ENCODE peak calls at places on chromosomes 7 and 10, in four cellular contexts. One of them, this sample, is unnamed.
A peak's percentile ranks its signal among the peaks of the same experiment; 100 is the strongest.

GRCh38 chr7:135320277-135320676 is 86.6 kb downstream of the STRA8 start:
- DNase-seq in upper lobe of left lung: peak; percentile 57
- DNase-seq in A549: peak; percentile 44
- DNase-seq in prostate gland: peak; percentile 31
- DNase-seq in this sample: peak; percentile 86

GRCh38 chr7:16309129-16309528 is 112.2 kb downstream of the CRPPA start:
- DNase-seq in upper lobe of left lung: no peak
- DNase-seq in A549: no peak
- DNase-seq in prostate gland: no peak
- DNase-seq in this sample: no peak

GRCh38 chr10:61998937-61999336 is 97.4 kb downstream of the ARID5B start:
- DNase-seq in upper lobe of left lung: no peak
- DNase-seq in A549: no peak
- DNase-seq in prostate gland: no peak
- DNase-seq in this sample: no peak

GRCh38 chr7:134966691-134967090 is 19.6 kb upstream of the AGBL3 start:
- DNase-seq in upper lobe of left lung: no peak
- DNase-seq in A549: no peak
- DNase-seq in prostate gland: peak; percentile 68
- DNase-seq in this sample: no peak

GRCh38 chr10:77905086-77905735 is 21.3 kb downstream of the DLG5 start:
- DNase-seq in upper lobe of left lung: no peak
- DNase-seq in A549: no peak
- DNase-seq in prostate gland: no peak
- DNase-seq in this sample: no peak

GRCh38 chr7:6589151-6589828 is 531 bp upstream of the INTS15 start:
- DNase-seq in upper lobe of left lung: no peak
- DNase-seq in A549: no peak
- DNase-seq in prostate gland: no peak
- DNase-seq in this sample: no peak

GRCh38 chr10:119872860-119873671 is 423 bp upstream of the MCMBP start:
- DNase-seq in upper lobe of left lung: peak; percentile 88
- DNase-seq in A549: peak; percentile 86
- DNase-seq in prostate gland: peak; percentile 85
- DNase-seq in this sample: peak; percentile 80

GRCh38 chr7:135645296-135645904 is 16.9 kb upstream of the STMP1 start:
- DNase-seq in upper lobe of left lung: no peak
- DNase-seq in A549: peak; percentile 55
- DNase-seq in prostate gland: peak; percentile 20
- DNase-seq in this sample: no peak

GRCh38 chr7:1590887-1591286 is 21.1 kb upstream of the PSMG3 start:
- DNase-seq in upper lobe of left lung: no peak
- DNase-seq in A549: no peak
- DNase-seq in prostate gland: no peak
- DNase-seq in this sample: no peak

GRCh38 chr10:6579904-6580278 is at the start of gene PRKCQ:
- DNase-seq in upper lobe of left lung: no peak
- DNase-seq in A549: peak; percentile 48
- DNase-seq in prostate gland: no peak
- DNase-seq in this sample: peak; percentile 84

GRCh38 chr10:58952747-58953466 is 223.5 kb upstream of the PHYHIPL start:
- DNase-seq in upper lobe of left lung: no peak
- DNase-seq in A549: peak; percentile 52
- DNase-seq in prostate gland: peak; percentile 49
- DNase-seq in this sample: peak; percentile 54

GRCh38 chr10:91493313-91493712 is 83.2 kb downstream of the HECTD2 start:
- DNase-seq in upper lobe of left lung: no peak
- DNase-seq in A549: peak; percentile 61
- DNase-seq in prostate gland: no peak
- DNase-seq in this sample: no peak

GRCh38 chr7:147279951-147280350 is 1163.3 kb downstream of the CNTNAP2 start:
- DNase-seq in upper lobe of left lung: no peak
- DNase-seq in A549: no peak
- DNase-seq in prostate gland: no peak
- DNase-seq in this sample: no peak

GRCh38 chr7:82444220-82445049 is 858 bp upstream of the CACNA2D1 start:
- DNase-seq in upper lobe of left lung: peak; percentile 25
- DNase-seq in A549: peak; percentile 80
- DNase-seq in prostate gland: peak; percentile 49
- DNase-seq in this sample: peak; percentile 17

GRCh38 chr10:118423800-118424479 is 81.8 kb upstream of the FAM204A start:
- DNase-seq in upper lobe of left lung: peak; percentile 57
- DNase-seq in A549: peak; percentile 91
- DNase-seq in prostate gland: peak; percentile 63
- DNase-seq in this sample: peak; percentile 79

DNA sequence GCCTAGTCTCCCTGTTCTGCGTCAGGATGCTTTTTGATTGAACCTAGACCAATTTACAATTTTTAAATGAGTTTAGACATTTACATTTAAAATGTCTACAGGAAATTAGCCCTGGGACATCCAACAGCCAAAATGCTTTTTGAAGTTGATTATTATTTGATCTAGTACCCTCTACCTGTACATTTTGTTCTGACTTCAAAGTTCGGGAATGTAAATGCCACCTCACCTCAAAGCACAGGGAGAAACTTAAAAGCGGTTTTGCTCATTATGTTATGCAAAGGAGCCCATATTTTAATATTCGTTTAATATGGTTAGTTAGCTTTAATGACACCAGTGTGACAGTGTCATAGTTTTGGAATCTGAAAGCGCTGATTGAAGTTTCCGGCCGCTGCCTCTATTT is 80.1 kb upstream of the FAM204A start:
- DNase-seq in upper lobe of left lung: no peak
- DNase-seq in A549: no peak
- DNase-seq in prostate gland: no peak
- DNase-seq in this sample: no peak
- TF ChIP-seq CTCF in upper lobe of left lung: no peak
- TF ChIP-seq CTCF in A549: no peak
- TF ChIP-seq CTCF in prostate gland: no peak
- TF ChIP-seq CTCF in this sample: no peak

GRCh38 chr10:63265646-63266207 is 132.6 kb downstream of the NRBF2 start:
- DNase-seq in upper lobe of left lung: no peak
- DNase-seq in A549: no peak
- DNase-seq in prostate gland: no peak
- DNase-seq in this sample: no peak

GRCh38 chr10:63262674-63263073 is 129.5 kb downstream of the NRBF2 start:
- DNase-seq in upper lobe of left lung: no peak
- DNase-seq in A549: no peak
- DNase-seq in prostate gland: no peak
- DNase-seq in this sample: no peak

GRCh38 chr10:63267414-63268138 is 134.4 kb downstream of the NRBF2 start:
- DNase-seq in upper lobe of left lung: no peak
- DNase-seq in A549: peak; percentile 72
- DNase-seq in prostate gland: peak; percentile 35
- DNase-seq in this sample: no peak

GRCh38 chr10:63266337-63267327 is 133.5 kb downstream of the NRBF2 start:
- DNase-seq in upper lobe of left lung: no peak
- DNase-seq in A549: no peak
- DNase-seq in prostate gland: no peak
- DNase-seq in this sample: no peak

GRCh38 chr10:63264852-63265617 is 131.9 kb downstream of the NRBF2 start:
- DNase-seq in upper lobe of left lung: no peak
- DNase-seq in A549: peak; percentile 70
- DNase-seq in prostate gland: peak; percentile 26
- DNase-seq in this sample: no peak
- TF ChIP-seq POLR2A in upper lobe of left lung: peak; percentile 64
- TF ChIP-seq POLR2A in A549: no peak
- TF ChIP-seq POLR2A in prostate gland: peak; percentile 31
- TF ChIP-seq POLR2A in this sample: no peak

GRCh38 chr10:117130862-117131389 is 7.1 kb downstream of the VAX1 start:
- DNase-seq in upper lobe of left lung: no peak
- DNase-seq in A549: no peak
- DNase-seq in prostate gland: no peak
- DNase-seq in this sample: no peak
- H3K4me3 ChIP-seq in upper lobe of left lung: no peak overlapping the region
- H3K4me3 ChIP-seq in A549: no peak overlapping the region
- H3K4me3 ChIP-seq in prostate gland: no peak overlapping the region
- H3K4me3 ChIP-seq in this sample: no peak overlapping the region

GRCh38 chr7:112665709-112666108 is 124.5 kb downstream of the TMEM168 start:
- DNase-seq in upper lobe of left lung: peak; percentile 30
- DNase-seq in A549: peak; percentile 4
- DNase-seq in prostate gland: no peak
- DNase-seq in this sample: no peak
- TF ChIP-seq CTCF in upper lobe of left lung: no peak
- TF ChIP-seq CTCF in A549: no peak
- TF ChIP-seq CTCF in prostate gland: no peak
- TF ChIP-seq CTCF in this sample: no peak

This sample was measured in lower leg skin.